ENCODE peak calls at places on chromosomes 13 and 19, in six cellular contexts. One of them, this sample, is unnamed.

GRCh38 chr13:34076943-34077703 is 259.2 kb downstream of the RFC3 start:
- DNase-seq in cardiac muscle cell: peak
- DNase-seq in brain microvascular endothelial cell: peak
- DNase-seq in aorta: no peak
- DNase-seq in AG09309: peak
- DNase-seq in pancreas: no peak
- DNase-seq in this sample: peak

GRCh38 chr13:27132538-27132937 is 39.1 kb downstream of the USP12 start:
- DNase-seq in AG09309: no peak
- DNase-seq in cardiac muscle cell: no peak
- DNase-seq in brain microvascular endothelial cell: no peak
- DNase-seq in pancreas: no peak
- DNase-seq in aorta: no peak
- DNase-seq in this sample: no peak

GRCh38 chr13:41216160-41216559 is 21.8 kb upstream of the KBTBD7 start:
- DNase-seq in aorta: no peak
- DNase-seq in cardiac muscle cell: peak
- DNase-seq in pancreas: no peak
- DNase-seq in brain microvascular endothelial cell: no peak
- DNase-seq in AG09309: no peak
- DNase-seq in this sample: peak

GRCh38 chr19:18284710-18285430 is 3.4 kb upstream of the JUND start:
- DNase-seq in cardiac muscle cell: no peak
- DNase-seq in pancreas: no peak
- DNase-seq in brain microvascular endothelial cell: no peak
- DNase-seq in aorta: no peak
- DNase-seq in AG09309: no peak
- DNase-seq in this sample: no peak

GRCh38 chr13:109700176-109700575 is 86.2 kb downstream of the IRS2 start:
- DNase-seq in aorta: no peak
- DNase-seq in brain microvascular endothelial cell: peak
- DNase-seq in cardiac muscle cell: peak
- DNase-seq in AG09309: no peak
- DNase-seq in pancreas: no peak
- DNase-seq in this sample: peak

GRCh38 chr13:65597839-65598818 is 1632.0 kb downstream of the PCDH9 start:
- DNase-seq in cardiac muscle cell: peak
- DNase-seq in aorta: no peak
- DNase-seq in brain microvascular endothelial cell: peak
- DNase-seq in AG09309: peak
- DNase-seq in pancreas: no peak
- DNase-seq in this sample: peak

GRCh38 chr19:38047048-38047435 is 140.0 kb downstream of the SIPA1L3 start:
- DNase-seq in aorta: no peak
- DNase-seq in cardiac muscle cell: no peak
- DNase-seq in brain microvascular endothelial cell: no peak
- DNase-seq in pancreas: no peak
- DNase-seq in AG09309: no peak
- DNase-seq in this sample: no peak

GRCh38 chr13:102825921-102826706 is 19.7 kb upstream of the ERCC5 start:
- DNase-seq in brain microvascular endothelial cell: peak
- DNase-seq in AG09309: peak
- DNase-seq in pancreas: no peak
- DNase-seq in aorta: no peak
- DNase-seq in cardiac muscle cell: peak
- DNase-seq in this sample: peak

GRCh38 chr13:48857576-48857975 is 118.1 kb upstream of the FNDC3A start:
- DNase-seq in cardiac muscle cell: no peak
- DNase-seq in pancreas: no peak
- DNase-seq in AG09309: no peak
- DNase-seq in brain microvascular endothelial cell: no peak
- DNase-seq in aorta: no peak
- DNase-seq in this sample: no peak

GRCh38 chr13:44050450-44051063 is 170.9 kb downstream of the LACC1 start:
- DNase-seq in aorta: no peak
- DNase-seq in cardiac muscle cell: peak
- DNase-seq in brain microvascular endothelial cell: peak
- DNase-seq in AG09309: no peak
- DNase-seq in pancreas: no peak
- DNase-seq in this sample: peak

GRCh38 chr13:98285317-98285716 is 108.2 kb upstream of the RNF113B start:
- DNase-seq in pancreas: no peak
- DNase-seq in brain microvascular endothelial cell: no peak
- DNase-seq in cardiac muscle cell: no peak
- DNase-seq in aorta: no peak
- DNase-seq in AG09309: no peak
- DNase-seq in this sample: no peak

GRCh38 chr19:35030257-35031071 is at the start of gene SCN1B:
- DNase-seq in AG09309: no peak
- DNase-seq in cardiac muscle cell: peak
- DNase-seq in aorta: peak
- DNase-seq in brain microvascular endothelial cell: peak
- DNase-seq in pancreas: peak
- DNase-seq in this sample: peak

GRCh38 chr19:35032356-35032865 is 2.1 kb downstream of the SCN1B start:
- DNase-seq in pancreas: no peak
- DNase-seq in aorta: no peak
- DNase-seq in brain microvascular endothelial cell: no peak
- DNase-seq in AG09309: no peak
- DNase-seq in cardiac muscle cell: no peak
- DNase-seq in this sample: no peak

GRCh38 chr19:35027851-35028599 is 2.2 kb upstream of the SCN1B start:
- DNase-seq in AG09309: no peak
- DNase-seq in aorta: no peak
- DNase-seq in brain microvascular endothelial cell: peak
- DNase-seq in pancreas: no peak
- DNase-seq in cardiac muscle cell: peak
- DNase-seq in this sample: no peak

GRCh38 chr19:35031072-35031881 is 1.0 kb downstream of the SCN1B start:
- DNase-seq in pancreas: no peak
- DNase-seq in AG09309: no peak
- DNase-seq in cardiac muscle cell: peak
- DNase-seq in brain microvascular endothelial cell: no peak
- DNase-seq in aorta: no peak
- DNase-seq in this sample: peak

GRCh38 chr19:35029737-35030256 is 473 bp upstream of the SCN1B start:
- DNase-seq in pancreas: no peak
- DNase-seq in aorta: peak
- DNase-seq in cardiac muscle cell: no peak
- DNase-seq in brain microvascular endothelial cell: no peak
- DNase-seq in AG09309: no peak
- DNase-seq in this sample: no peak
- H3K4me3 ChIP-seq in pancreas: peak
- H3K4me3 ChIP-seq in aorta: no peak
- H3K4me3 ChIP-seq in cardiac muscle cell: peak
- H3K4me3 ChIP-seq in brain microvascular endothelial cell: peak
- H3K4me3 ChIP-seq in AG09309: peak
- H3K4me3 ChIP-seq in this sample: peak

GRCh38 chr19:1073063-1073955 is 6.3 kb downstream of the ARHGAP45 start:
- DNase-seq in brain microvascular endothelial cell: no peak
- DNase-seq in pancreas: peak
- DNase-seq in aorta: no peak
- DNase-seq in AG09309: no peak
- DNase-seq in cardiac muscle cell: no peak
- DNase-seq in this sample: no peak

GRCh38 chr19:1070576-1070930 is 3.6 kb downstream of the ARHGAP45 start:
- DNase-seq in AG09309: no peak
- DNase-seq in aorta: no peak
- DNase-seq in cardiac muscle cell: no peak
- DNase-seq in pancreas: no peak
- DNase-seq in brain microvascular endothelial cell: no peak
- DNase-seq in this sample: peak

GRCh38 chr19:1069009-1069779 is 2.2 kb downstream of the ARHGAP45 start:
- DNase-seq in pancreas: no peak
- DNase-seq in AG09309: no peak
- DNase-seq in cardiac muscle cell: no peak
- DNase-seq in brain microvascular endothelial cell: no peak
- DNase-seq in aorta: peak
- DNase-seq in this sample: no peak

GRCh38 chr19:1072371-1073015 is 5.5 kb downstream of the ARHGAP45 start:
- DNase-seq in aorta: no peak
- DNase-seq in cardiac muscle cell: no peak
- DNase-seq in AG09309: no peak
- DNase-seq in pancreas: no peak
- DNase-seq in brain microvascular endothelial cell: no peak
- DNase-seq in this sample: no peak

GRCh38 chr19:1070931-1071791 is 4.2 kb downstream of the ARHGAP45 start:
- DNase-seq in pancreas: no peak
- DNase-seq in cardiac muscle cell: no peak
- DNase-seq in aorta: peak
- DNase-seq in AG09309: no peak
- DNase-seq in brain microvascular endothelial cell: no peak
- DNase-seq in this sample: no peak
- H3K4me3 ChIP-seq in pancreas: peak
- H3K4me3 ChIP-seq in cardiac muscle cell: peak
- H3K4me3 ChIP-seq in aorta: no peak
- H3K4me3 ChIP-seq in AG09309: no peak
- H3K4me3 ChIP-seq in brain microvascular endothelial cell: no peak
- H3K4me3 ChIP-seq in this sample: peak

GRCh38 chr19:10105241-10106099 is 692 bp upstream of the PPAN start:
- DNase-seq in aorta: no peak
- DNase-seq in AG09309: no peak
- DNase-seq in pancreas: no peak
- DNase-seq in cardiac muscle cell: no peak
- DNase-seq in brain microvascular endothelial cell: no peak
- DNase-seq in this sample: no peak
- H3K4me3 ChIP-seq in aorta: no peak
- H3K4me3 ChIP-seq in AG09309: peak
- H3K4me3 ChIP-seq in pancreas: peak
- H3K4me3 ChIP-seq in cardiac muscle cell: no peak
- H3K4me3 ChIP-seq in brain microvascular endothelial cell: peak
- H3K4me3 ChIP-seq in this sample: peak

GRCh38 chr19:6682607-6683128 is 12.7 kb upstream of the TNFSF14 start:
- DNase-seq in AG09309: no peak
- DNase-seq in brain microvascular endothelial cell: no peak
- DNase-seq in pancreas: no peak
- DNase-seq in cardiac muscle cell: no peak
- DNase-seq in aorta: no peak
- DNase-seq in this sample: no peak
- H3K4me3 ChIP-seq in AG09309: no peak
- H3K4me3 ChIP-seq in brain microvascular endothelial cell: no peak
- H3K4me3 ChIP-seq in pancreas: no peak
- H3K4me3 ChIP-seq in cardiac muscle cell: no peak
- H3K4me3 ChIP-seq in aorta: no peak
- H3K4me3 ChIP-seq in this sample: no peak

GRCh38 chr13:61414136-61414535 is 1.5 kb downstream of the PCDH20 start:
- DNase-seq in cardiac muscle cell: no peak
- DNase-seq in aorta: no peak
- DNase-seq in brain microvascular endothelial cell: no peak
- DNase-seq in AG09309: no peak
- DNase-seq in pancreas: no peak
- DNase-seq in this sample: no peak
- H3K4me3 ChIP-seq in cardiac muscle cell: peak
- H3K4me3 ChIP-seq in aorta: peak
- H3K4me3 ChIP-seq in brain microvascular endothelial cell: peak
- H3K4me3 ChIP-seq in AG09309: no peak
- H3K4me3 ChIP-seq in pancreas: peak
- H3K4me3 ChIP-seq in this sample: no peak

GRCh38 chr19:11506101-11506555 is 489 bp upstream of the ZNF653 start:
- DNase-seq in AG09309: no peak
- DNase-seq in brain microvascular endothelial cell: no peak
- DNase-seq in pancreas: no peak
- DNase-seq in cardiac muscle cell: no peak
- DNase-seq in aorta: no peak
- DNase-seq in this sample: no peak

GRCh38 chr19:11507370-11508078 is 1.9 kb upstream of the ZNF653 start:
- DNase-seq in cardiac muscle cell: no peak
- DNase-seq in AG09309: no peak
- DNase-seq in aorta: no peak
- DNase-seq in brain microvascular endothelial cell: no peak
- DNase-seq in pancreas: no peak
- DNase-seq in this sample: no peak

GRCh38 chr19:11505504-11506100 is at the start of gene ZNF653:
- DNase-seq in pancreas: peak
- DNase-seq in brain microvascular endothelial cell: peak
- DNase-seq in aorta: peak
- DNase-seq in cardiac muscle cell: peak
- DNase-seq in AG09309: peak
- DNase-seq in this sample: peak

GRCh38 chr19:11505032-11505503 is 571 bp downstream of the ZNF653 start:
- DNase-seq in AG09309: peak
- DNase-seq in pancreas: peak
- DNase-seq in aorta: peak
- DNase-seq in brain microvascular endothelial cell: peak
- DNase-seq in cardiac muscle cell: peak
- DNase-seq in this sample: peak

DNA sequence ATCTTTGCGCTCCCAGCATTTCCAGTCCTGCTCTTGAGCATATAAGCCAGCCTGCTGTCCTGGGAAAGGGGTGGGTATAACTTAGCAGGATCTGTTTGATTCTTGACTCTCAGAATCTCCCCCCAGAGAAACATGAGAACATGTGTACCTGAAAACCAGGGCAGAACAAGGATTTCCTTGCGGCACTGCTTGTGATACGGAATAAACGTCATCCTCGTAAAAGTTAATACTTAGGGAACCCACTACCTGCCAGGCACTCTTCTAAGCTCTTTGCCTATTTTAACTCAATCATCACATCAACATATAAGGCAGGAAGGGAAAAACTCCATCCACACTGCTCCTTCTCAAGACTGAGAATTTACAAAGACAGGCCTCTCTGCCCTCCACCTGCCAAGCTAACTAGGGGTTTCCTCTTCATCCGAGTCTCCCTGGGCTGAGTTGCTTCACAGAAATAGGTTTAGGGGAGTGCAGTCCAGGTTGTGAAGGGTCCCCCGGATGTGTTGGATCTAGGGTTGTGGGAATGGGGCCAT is 1.1 kb downstream of the ZNF653 start:
- DNase-seq in AG09309: no peak
- DNase-seq in aorta: no peak
- DNase-seq in cardiac muscle cell: no peak
- DNase-seq in pancreas: no peak
- DNase-seq in brain microvascular endothelial cell: no peak
- DNase-seq in this sample: no peak
- H3K4me3 ChIP-seq in AG09309: peak
- H3K4me3 ChIP-seq in aorta: no peak
- H3K4me3 ChIP-seq in cardiac muscle cell: peak
- H3K4me3 ChIP-seq in pancreas: peak
- H3K4me3 ChIP-seq in brain microvascular endothelial cell: peak
- H3K4me3 ChIP-seq in this sample: peak

DNA sequence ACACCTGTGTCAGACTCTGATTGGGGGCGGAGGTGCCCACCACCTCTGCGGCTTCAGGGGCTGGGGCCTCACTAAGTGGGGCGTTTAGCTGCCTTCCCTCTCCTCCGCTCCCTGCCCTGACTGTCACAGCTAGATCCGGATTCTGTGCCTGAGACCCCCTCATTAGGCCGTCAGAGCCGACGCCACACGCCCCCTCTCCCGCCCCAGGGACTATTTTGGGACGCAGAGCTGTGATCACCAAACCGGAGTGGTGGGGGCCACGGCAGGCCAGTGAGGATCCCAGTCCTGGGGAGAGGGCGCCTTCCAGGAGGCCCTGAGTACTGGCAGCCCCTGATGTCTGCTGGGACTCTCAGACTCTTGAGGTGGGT is 762 bp downstream of the KANK3 start:
- DNase-seq in brain microvascular endothelial cell: no peak
- DNase-seq in AG09309: no peak
- DNase-seq in aorta: no peak
- DNase-seq in pancreas: no peak
- DNase-seq in cardiac muscle cell: no peak
- DNase-seq in this sample: no peak
- H3K4me3 ChIP-seq in brain microvascular endothelial cell: peak
- H3K4me3 ChIP-seq in AG09309: no peak
- H3K4me3 ChIP-seq in aorta: no peak
- H3K4me3 ChIP-seq in pancreas: peak
- H3K4me3 ChIP-seq in cardiac muscle cell: no peak
- H3K4me3 ChIP-seq in this sample: peak

GRCh38 chr19:48329167-48329891 is 4.0 kb downstream of the EMP3 start:
- DNase-seq in brain microvascular endothelial cell: no peak
- DNase-seq in cardiac muscle cell: no peak
- DNase-seq in pancreas: no peak
- DNase-seq in AG09309: no peak
- DNase-seq in aorta: no peak
- DNase-seq in this sample: peak
- H3K4me3 ChIP-seq in brain microvascular endothelial cell: peak
- H3K4me3 ChIP-seq in cardiac muscle cell: no peak
- H3K4me3 ChIP-seq in pancreas: no peak
- H3K4me3 ChIP-seq in AG09309: no peak
- H3K4me3 ChIP-seq in aorta: no peak
- H3K4me3 ChIP-seq in this sample: no peak